ENCODE peak calls at places on chromosomes 2 and 18, in seven cellular contexts. One of them, this sample, is unnamed.

GRCh38 chr2:101273045-101273444 is 20.4 kb downstream of the CNOT11 start:
- DNase-seq in H9: no peak
- DNase-seq in H1: no peak
- DNase-seq in neuronal stem cell: no peak
- DNase-seq in mesenchymal stem cell: no peak
- DNase-seq in mesendoderm: no peak
- DNase-seq in trophoblast cell: no peak
- DNase-seq in this sample: no peak

GRCh38 chr2:150191349-150191748 is 296.1 kb downstream of the RND3 start:
- DNase-seq in H9: no peak
- DNase-seq in H1: no peak
- DNase-seq in neuronal stem cell: no peak
- DNase-seq in mesenchymal stem cell: peak
- DNase-seq in mesendoderm: no peak
- DNase-seq in trophoblast cell: no peak
- DNase-seq in this sample: peak

GRCh38 chr2:121884515-121884915 is 129.1 kb downstream of the TSN start:
- DNase-seq in H9: no peak
- DNase-seq in H1: no peak
- DNase-seq in neuronal stem cell: no peak
- DNase-seq in mesenchymal stem cell: no peak
- DNase-seq in mesendoderm: peak
- DNase-seq in trophoblast cell: no peak
- DNase-seq in this sample: peak

GRCh38 chr2:61291851-61292575 is 130.0 kb downstream of the C2orf74 start:
- DNase-seq in H9: no peak
- DNase-seq in H1: no peak
- DNase-seq in neuronal stem cell: no peak
- DNase-seq in mesenchymal stem cell: peak
- DNase-seq in mesendoderm: no peak
- DNase-seq in trophoblast cell: peak
- DNase-seq in this sample: peak

GRCh38 chr18:48142994-48143393 is 212.5 kb upstream of the SMAD2 start:
- DNase-seq in H9: no peak
- DNase-seq in H1: no peak
- DNase-seq in neuronal stem cell: no peak
- DNase-seq in mesenchymal stem cell: no peak
- DNase-seq in mesendoderm: no peak
- DNase-seq in trophoblast cell: no peak
- DNase-seq in this sample: no peak

GRCh38 chr2:223487447-223487846 is 114.7 kb downstream of the SCG2 start:
- DNase-seq in H9: no peak
- DNase-seq in H1: no peak
- DNase-seq in neuronal stem cell: no peak
- DNase-seq in mesenchymal stem cell: peak
- DNase-seq in mesendoderm: no peak
- DNase-seq in trophoblast cell: no peak
- DNase-seq in this sample: no peak

GRCh38 chr18:24138884-24139616 is at the start of gene CABYR:
- DNase-seq in H9: peak
- DNase-seq in H1: peak
- DNase-seq in neuronal stem cell: peak
- DNase-seq in mesenchymal stem cell: peak
- DNase-seq in mesendoderm: peak
- DNase-seq in trophoblast cell: peak
- DNase-seq in this sample: peak

GRCh38 chr2:118102433-118103082 is 14.3 kb downstream of the INSIG2 start:
- DNase-seq in H9: no peak
- DNase-seq in H1: no peak
- DNase-seq in neuronal stem cell: no peak
- DNase-seq in mesenchymal stem cell: no peak
- DNase-seq in mesendoderm: no peak
- DNase-seq in trophoblast cell: no peak
- DNase-seq in this sample: peak

GRCh38 chr18:8253943-8254342 is 355.3 kb upstream of the RAB12 start:
- DNase-seq in H9: no peak
- DNase-seq in H1: no peak
- DNase-seq in neuronal stem cell: no peak
- DNase-seq in mesenchymal stem cell: no peak
- DNase-seq in mesendoderm: no peak
- DNase-seq in trophoblast cell: no peak
- DNase-seq in this sample: no peak

GRCh38 chr2:46983065-46983801 is 67.6 kb upstream of the MCFD2 start:
- DNase-seq in H9: no peak
- DNase-seq in H1: no peak
- DNase-seq in neuronal stem cell: no peak
- DNase-seq in mesenchymal stem cell: peak
- DNase-seq in mesendoderm: peak
- DNase-seq in trophoblast cell: peak
- DNase-seq in this sample: peak

GRCh38 chr2:6800553-6800952 is 65.2 kb downstream of the CMPK2 start:
- DNase-seq in H9: no peak
- DNase-seq in H1: no peak
- DNase-seq in neuronal stem cell: no peak
- DNase-seq in mesenchymal stem cell: peak
- DNase-seq in mesendoderm: no peak
- DNase-seq in trophoblast cell: peak
- DNase-seq in this sample: peak

GRCh38 chr2:239329972-239330572 is 70.7 kb downstream of the HDAC4 start:
- DNase-seq in H9: no peak
- DNase-seq in H1: no peak
- DNase-seq in neuronal stem cell: no peak
- DNase-seq in mesenchymal stem cell: no peak
- DNase-seq in mesendoderm: no peak
- DNase-seq in trophoblast cell: no peak
- DNase-seq in this sample: no peak

GRCh38 chr2:29124504-29124903 is 9.3 kb downstream of the CLIP4 start:
- DNase-seq in H9: no peak
- DNase-seq in H1: no peak
- DNase-seq in neuronal stem cell: no peak
- DNase-seq in mesenchymal stem cell: no peak
- DNase-seq in mesendoderm: no peak
- DNase-seq in trophoblast cell: no peak
- DNase-seq in this sample: no peak

GRCh38 chr2:237864030-237864931 is 4.9 kb downstream of the RAMP1 start:
- DNase-seq in H9: no peak
- DNase-seq in H1: no peak
- DNase-seq in neuronal stem cell: no peak
- DNase-seq in mesenchymal stem cell: no peak
- DNase-seq in mesendoderm: peak
- DNase-seq in trophoblast cell: no peak
- DNase-seq in this sample: no peak

GRCh38 chr2:191571163-191571769 is 106.7 kb upstream of the NABP1 start:
- DNase-seq in H9: no peak
- DNase-seq in H1: no peak
- DNase-seq in neuronal stem cell: no peak
- DNase-seq in mesenchymal stem cell: peak
- DNase-seq in mesendoderm: peak
- DNase-seq in trophoblast cell: peak
- DNase-seq in this sample: peak
- H4K8ac ChIP-seq in H9: no peak
- H4K8ac ChIP-seq in H1: no peak
- H4K8ac ChIP-seq in neuronal stem cell: no peak
- H4K8ac ChIP-seq in mesenchymal stem cell: no peak
- H4K8ac ChIP-seq in mesendoderm: no peak
- H4K8ac ChIP-seq in trophoblast cell: no peak
- H4K8ac ChIP-seq in this sample: peak

GRCh38 chr2:222052934-222053367 is 245.8 kb downstream of the PAX3 start:
- DNase-seq in H9: peak
- DNase-seq in H1: peak
- DNase-seq in neuronal stem cell: peak
- DNase-seq in mesenchymal stem cell: no peak
- DNase-seq in mesendoderm: peak
- DNase-seq in trophoblast cell: no peak
- DNase-seq in this sample: no peak

GRCh38 chr2:222058830-222059229 is 240.0 kb downstream of the PAX3 start:
- DNase-seq in H9: no peak
- DNase-seq in H1: no peak
- DNase-seq in neuronal stem cell: no peak
- DNase-seq in mesenchymal stem cell: no peak
- DNase-seq in mesendoderm: no peak
- DNase-seq in trophoblast cell: no peak
- DNase-seq in this sample: no peak

GRCh38 chr2:222054813-222055212 is 244.0 kb downstream of the PAX3 start:
- DNase-seq in H9: no peak
- DNase-seq in H1: no peak
- DNase-seq in neuronal stem cell: no peak
- DNase-seq in mesenchymal stem cell: no peak
- DNase-seq in mesendoderm: no peak
- DNase-seq in trophoblast cell: no peak
- DNase-seq in this sample: no peak

GRCh38 chr2:222055328-222055727 is 243.5 kb downstream of the PAX3 start:
- DNase-seq in H9: no peak
- DNase-seq in H1: no peak
- DNase-seq in neuronal stem cell: no peak
- DNase-seq in mesenchymal stem cell: no peak
- DNase-seq in mesendoderm: peak
- DNase-seq in trophoblast cell: no peak
- DNase-seq in this sample: no peak

GRCh38 chr2:222057249-222058073 is 241.3 kb downstream of the PAX3 start:
- DNase-seq in H9: no peak
- DNase-seq in H1: no peak
- DNase-seq in neuronal stem cell: no peak
- DNase-seq in mesenchymal stem cell: peak
- DNase-seq in mesendoderm: peak
- DNase-seq in trophoblast cell: peak
- DNase-seq in this sample: no peak
- H3K4me2 ChIP-seq in H9: no peak
- H3K4me2 ChIP-seq in H1: no peak
- H3K4me2 ChIP-seq in neuronal stem cell: no peak
- H3K4me2 ChIP-seq in mesenchymal stem cell: no peak
- H3K4me2 ChIP-seq in mesendoderm: no peak
- H3K4me2 ChIP-seq in trophoblast cell: no peak
- H3K4me2 ChIP-seq in this sample: no peak

GRCh38 chr18:13151656-13152055 is 66.9 kb upstream of the LDLRAD4 start:
- DNase-seq in H9: no peak
- DNase-seq in H1: no peak
- DNase-seq in neuronal stem cell: no peak
- DNase-seq in mesenchymal stem cell: no peak
- DNase-seq in mesendoderm: no peak
- DNase-seq in trophoblast cell: no peak
- DNase-seq in this sample: no peak
- H3K27ac ChIP-seq in H9: no peak
- H3K27ac ChIP-seq in H1: no peak
- H3K27ac ChIP-seq in neuronal stem cell: no peak
- H3K27ac ChIP-seq in mesenchymal stem cell: no peak
- H3K27ac ChIP-seq in mesendoderm: no peak
- H3K27ac ChIP-seq in trophoblast cell: no peak
- H3K27ac ChIP-seq in this sample: no peak

GRCh38 chr2:10174173-10174572 is 51.6 kb downstream of the RRM2 start:
- DNase-seq in H9: no peak
- DNase-seq in H1: no peak
- DNase-seq in neuronal stem cell: no peak
- DNase-seq in mesenchymal stem cell: no peak
- DNase-seq in mesendoderm: no peak
- DNase-seq in trophoblast cell: no peak
- DNase-seq in this sample: no peak

GRCh38 chr2:10173258-10174005 is 50.9 kb downstream of the RRM2 start:
- DNase-seq in H9: no peak
- DNase-seq in H1: no peak
- DNase-seq in neuronal stem cell: no peak
- DNase-seq in mesenchymal stem cell: no peak
- DNase-seq in mesendoderm: no peak
- DNase-seq in trophoblast cell: no peak
- DNase-seq in this sample: no peak

GRCh38 chr2:10170256-10170655 is 47.7 kb downstream of the RRM2 start:
- DNase-seq in H9: no peak
- DNase-seq in H1: no peak
- DNase-seq in neuronal stem cell: no peak
- DNase-seq in mesenchymal stem cell: peak
- DNase-seq in mesendoderm: no peak
- DNase-seq in trophoblast cell: no peak
- DNase-seq in this sample: peak

GRCh38 chr2:10171006-10171800 is 48.7 kb downstream of the RRM2 start:
- DNase-seq in H9: no peak
- DNase-seq in H1: no peak
- DNase-seq in neuronal stem cell: no peak
- DNase-seq in mesenchymal stem cell: no peak
- DNase-seq in mesendoderm: no peak
- DNase-seq in trophoblast cell: no peak
- DNase-seq in this sample: no peak

DNA sequence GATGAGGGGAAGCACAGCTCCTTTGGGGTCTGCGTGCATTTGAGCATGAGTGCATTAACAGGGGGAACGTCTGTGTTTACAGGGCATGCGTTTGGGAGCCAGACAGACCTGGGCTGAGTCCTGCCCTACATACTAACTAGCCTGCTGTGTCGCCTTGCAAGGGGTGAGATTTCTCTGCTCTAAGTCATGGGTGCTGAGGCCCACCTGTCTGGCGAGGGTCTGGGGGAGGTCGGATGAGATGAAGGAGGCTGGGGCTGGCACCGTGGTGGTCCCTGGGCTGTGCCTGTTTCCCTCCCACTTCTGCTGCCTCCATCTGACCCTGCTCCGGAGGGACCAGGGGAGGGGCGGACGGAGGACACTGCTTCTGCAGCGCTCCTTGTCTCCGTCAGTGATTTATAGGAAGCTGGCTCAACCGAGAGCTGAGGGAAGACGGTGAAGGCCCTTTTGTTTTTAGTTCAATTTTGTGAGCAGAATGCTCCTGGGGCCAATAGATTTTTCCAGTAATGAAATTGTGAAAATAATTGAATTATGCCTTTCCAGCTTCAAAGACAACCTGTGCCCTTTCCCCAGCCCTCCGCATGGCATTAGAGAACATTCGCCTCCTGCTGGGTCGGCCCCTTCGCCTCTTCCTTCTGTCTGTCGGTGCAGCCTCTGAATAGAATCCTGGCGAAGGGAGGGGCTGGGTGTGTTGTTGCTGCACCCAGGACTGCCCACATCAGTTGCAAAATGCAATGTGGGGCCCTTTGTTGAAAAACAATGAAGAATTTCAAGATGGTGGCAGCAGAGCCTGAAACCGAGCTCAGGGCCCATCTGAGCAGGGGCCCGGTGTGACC is 49.7 kb downstream of the RRM2 start:
- DNase-seq in H9: no peak
- DNase-seq in H1: no peak
- DNase-seq in neuronal stem cell: no peak
- DNase-seq in mesenchymal stem cell: no peak
- DNase-seq in mesendoderm: no peak
- DNase-seq in trophoblast cell: peak
- DNase-seq in this sample: no peak
- H4K8ac ChIP-seq in H9: no peak
- H4K8ac ChIP-seq in H1: peak
- H4K8ac ChIP-seq in neuronal stem cell: no peak
- H4K8ac ChIP-seq in mesenchymal stem cell: no peak
- H4K8ac ChIP-seq in mesendoderm: no peak
- H4K8ac ChIP-seq in trophoblast cell: no peak
- H4K8ac ChIP-seq in this sample: no peak